ENCODE peak calls at places on chromosomes 7 and 10, in seven cellular contexts. E is left ventricle myocardium inferior; G is EH; T is pulmonary artery endothelial cell; U is stimulated activated naive B cell treated with anti-CD40 and anti-IgM and Interleukin-4, amounts not matched to agents 10 μg/mL and 1 μg/mL and 100 μg/mL, for 72 hours; S is C1 segment of cervical spinal cord; Z is psoas muscle. L is an unnamed sample.

GRCh38 chr7:107559864-107560263 is 3.9 kb downstream of the COG5 start:
- DNase-seq in G (peak; percentile 70), U (no peak), S (no peak), T (peak; percentile 48), E (no peak), Z (no peak), L (no peak)

GRCh38 chr7:100489824-100490223 is 6.1 kb downstream of the NYAP1 start:
- DNase-seq in T (no peak), E (no peak), Z (no peak), G (peak; percentile 91), S (peak; percentile 77), U (no peak), L (no peak)

GRCh38 chr7:144454256-144455039 is 51.0 kb upstream of the NOBOX start:
- DNase-seq in U (no peak), T (no peak), E (no peak), S (no peak), G (no peak), Z (no peak), L (no peak)

GRCh38 chr7:142153400-142153799 is 41.9 kb downstream of the MGAM2 start:
- DNase-seq in S (no peak), G (no peak), Z (no peak), E (no peak), T (no peak), U (no peak), L (no peak)

GRCh38 chr7:127678947-127679346 is 27.0 kb downstream of the SND1 start:
- DNase-seq in S (no peak), Z (no peak), U (peak; percentile 28), E (no peak), T (no peak), G (peak; percentile 67), L (no peak)

GRCh38 chr10:69327463-69328345 is 49.4 kb downstream of the HK1 start:
- DNase-seq in S (no peak), Z (peak; percentile 68), G (peak; percentile 77), E (peak; percentile 77), U (peak; percentile 48), T (no peak), L (peak; percentile 82)

GRCh38 chr7:84939888-84940287 is 247.0 kb downstream of the SEMA3D start:
- DNase-seq in T (no peak), U (no peak), E (no peak), S (no peak), Z (peak; percentile 5), G (no peak), L (no peak)

GRCh38 chr10:49011756-49012155 is 72.1 kb upstream of the LRRC18 start:
- DNase-seq in Z (no peak), G (no peak), T (no peak), U (no peak), E (no peak), S (no peak), L (no peak)

GRCh38 chr10:79102056-79102874 is 33.5 kb downstream of the ZMIZ1 start:
- DNase-seq in E (peak; percentile 65), G (peak; percentile 83), T (no peak), Z (peak; percentile 68), U (no peak), S (no peak), L (peak; percentile 82)

GRCh38 chr7:44796034-44796503 is 412 bp upstream of the PPIA start:
- DNase-seq in G (peak; percentile 73), S (no peak), T (no peak), U (no peak), Z (no peak), E (no peak), L (no peak)

GRCh38 chr7:31119249-31119648 is 67.1 kb downstream of the ADCYAP1R1 start:
- DNase-seq in E (no peak), G (no peak), U (no peak), Z (no peak), S (no peak), T (no peak), L (no peak)